ENCODE peak calls at places on chromosome 1, in five cellular contexts. C, M, N, K and A are unnamed samples.
A peak's percentile ranks its signal among the peaks of the same experiment; 100 is the strongest.

GRCh38 chr1:167401260-167401873 is 117.0 kb downstream of the CD247 start:
- DNase-seq in M (peak; percentile 56), N (peak; percentile 55), C (peak; percentile 9), K (peak; percentile 69), A (peak; percentile 84)

GRCh38 chr1:153627797-153628626 is at the start of gene S100A1:
- DNase-seq in M (no peak), K (no peak), C (no peak), N (no peak), A (peak; percentile 46)

GRCh38 chr1:87197156-87197555 is 131.5 kb upstream of the LMO4 start:
- DNase-seq in N (peak; percentile 52), K (no peak), C (no peak), M (no peak), A (no peak)

GRCh38 chr1:39130297-39130696 is 74.2 kb upstream of the MACF1 start:
- DNase-seq in C (no peak), N (peak; percentile 87), K (no peak), M (no peak), A (no peak)

GRCh38 chr1:30437059-30437576 is 286.3 kb downstream of the MATN1 start:
- DNase-seq in N (no peak), M (no peak), K (no peak), C (no peak), A (no peak)

GRCh38 chr1:40978886-40979240 is 633 bp upstream of the CTPS1 start:
- DNase-seq in C (no peak), M (no peak), N (no peak), K (no peak), A (no peak)

GRCh38 chr1:147890177-147890790 is 12.3 kb upstream of the GJA8 start:
- DNase-seq in N (peak; percentile 29), K (peak; percentile 67), M (peak; percentile 56), C (peak; percentile 80), A (peak; percentile 65)

GRCh38 chr1:53631622-53632310 is 107.2 kb downstream of the GLIS1 start:
- DNase-seq in N (no peak), K (no peak), C (no peak), M (no peak), A (no peak)

GRCh38 chr1:234515821-234516241 is 36.9 kb upstream of the TARBP1 start:
- DNase-seq in N (peak; percentile 61), C (no peak), M (no peak), K (no peak), A (no peak)

GRCh38 chr1:202959276-202959620 is 1.1 kb upstream of the ADIPOR1 start:
- DNase-seq in M (no peak), N (peak; percentile 74), K (no peak), C (peak; percentile 40), A (no peak)

GRCh38 chr1:205013683-205014367 is 29.2 kb upstream of the CNTN2 start:
- DNase-seq in K (peak; percentile 28), C (peak; percentile 69), N (no peak), M (no peak), A (no peak)

GRCh38 chr1:161091796-161092507 is 2.6 kb upstream of the NECTIN4 start:
- DNase-seq in K (no peak), N (no peak), C (no peak), M (no peak), A (no peak)

GRCh38 chr1:103170608-103171007 is 62.3 kb upstream of the COL11A1 start:
- DNase-seq in N (peak; percentile 34), K (no peak), C (no peak), M (no peak), A (no peak)